ENCODE peak calls at places on chromosomes 4 and X, in five cellular contexts. N is H9, R is neuronal stem cell, V is H1, L is mesenchymal stem cell. G is an unnamed sample.

GRCh38 chr4:73434311-73434710 is 1.7 kb upstream of the AFP start:
- DNase-seq in R (no peak), V (no peak), N (no peak), L (peak; percentile 12), G (peak; percentile 56)

GRCh38 chr4:80155286-80155982 is 41.9 kb upstream of the PRDM8 start:
- DNase-seq in L (no peak), R (no peak), N (no peak), V (no peak), G (peak; percentile 55)

GRCh38 chrX:49059209-49060191 is 701 bp downstream of the CCDC120 start:
- DNase-seq in N (no peak), R (no peak), V (no peak), L (no peak), G (peak; percentile 35)

GRCh38 chr4:30996841-30997240 is 276.7 kb downstream of the PCDH7 start:
- DNase-seq in R (no peak), N (no peak), V (no peak), L (no peak), G (no peak)

GRCh38 chr4:182649698-182650477 is 267.3 kb downstream of the DCTD start:
- DNase-seq in R (no peak), V (no peak), L (no peak), N (peak; percentile 34), G (no peak)

GRCh38 chr4:81970454-81970853 is 403.3 kb downstream of the HNRNPD start:
- DNase-seq in L (no peak), N (no peak), R (no peak), V (no peak), G (no peak)

GRCh38 chrX:23803931-23804381 is 21.0 kb downstream of the SAT1 start:
- DNase-seq in R (no peak), L (peak; percentile 75), N (no peak), V (no peak), G (no peak)

GRCh38 chr4:5945936-5946335 is 53.0 kb upstream of the CRMP1 start:
- DNase-seq in V (no peak), N (no peak), R (no peak), L (no peak), G (no peak)

GRCh38 chr4:38670061-38670894 is 6.3 kb downstream of the KLF3 start:
- DNase-seq in V (no peak), L (no peak), R (no peak), N (peak; percentile 42), G (no peak)

GRCh38 chr4:38667005-38667771 is 3.2 kb downstream of the KLF3 start:
- DNase-seq in N (peak; percentile 93), L (peak; percentile 99), V (peak; percentile 59), R (peak; percentile 85), G (peak; percentile 88)

GRCh38 chr4:38669233-38669632 is 5.2 kb downstream of the KLF3 start:
- DNase-seq in L (peak; percentile 46), V (no peak), R (no peak), N (no peak), G (no peak)

GRCh38 chr4:38665846-38666490 is 2.0 kb downstream of the KLF3 start:
- DNase-seq in N (no peak), R (no peak), V (no peak), L (peak; percentile 21), G (peak; percentile 18)

GRCh38 chr4:38668203-38668602 is 4.2 kb downstream of the KLF3 start:
- DNase-seq in L (no peak), V (no peak), N (no peak), R (no peak), G (no peak)
- H3K9ac ChIP-seq in L (peak overlapping the region; percentile 93), V (no peak overlapping the region), N (no peak overlapping the region), R (no peak overlapping the region), G (no peak overlapping the region)

DNA sequence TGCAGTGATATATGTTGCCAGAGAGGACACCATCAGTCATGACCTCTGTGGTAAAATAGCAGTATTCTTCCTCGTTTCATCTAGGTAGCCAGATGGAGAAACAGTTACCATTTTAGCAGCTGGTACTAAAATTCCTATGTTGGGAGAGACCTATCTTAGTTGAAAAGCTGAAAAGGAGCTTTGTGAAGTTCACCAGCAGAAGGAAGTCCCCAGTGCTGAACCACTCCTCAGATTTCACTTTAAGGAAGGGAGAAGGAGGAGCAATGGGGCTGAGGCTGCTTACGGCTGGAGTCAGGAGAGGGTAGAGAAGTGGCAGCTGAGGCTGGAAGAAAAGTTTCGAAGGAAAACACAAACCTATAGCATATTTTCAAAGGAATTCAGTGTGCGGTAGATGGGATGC is 103.7 kb downstream of the ATXN3L start:
- DNase-seq in L (peak; percentile 5), R (no peak), V (no peak), N (no peak), G (no peak)
- H2BK12ac ChIP-seq in L (no peak overlapping the region), R (no peak overlapping the region), V (no peak overlapping the region), N (no peak overlapping the region), G (no peak overlapping the region)

GRCh38 chrX:40007136-40007535 is 90.6 kb downstream of the BCOR start:
- DNase-seq in R (no peak), N (peak; percentile 91), V (peak; percentile 51), L (no peak), G (peak; percentile 83)
- H3K9ac ChIP-seq in R (no peak overlapping the region), N (no peak overlapping the region), V (no peak overlapping the region), L (no peak overlapping the region), G (no peak overlapping the region)

GRCh38 chrX:118480172-118480571 is 15.4 kb upstream of the DOCK11 start:
- DNase-seq in L (no peak), N (no peak), V (no peak), R (no peak), G (no peak)

DNA sequence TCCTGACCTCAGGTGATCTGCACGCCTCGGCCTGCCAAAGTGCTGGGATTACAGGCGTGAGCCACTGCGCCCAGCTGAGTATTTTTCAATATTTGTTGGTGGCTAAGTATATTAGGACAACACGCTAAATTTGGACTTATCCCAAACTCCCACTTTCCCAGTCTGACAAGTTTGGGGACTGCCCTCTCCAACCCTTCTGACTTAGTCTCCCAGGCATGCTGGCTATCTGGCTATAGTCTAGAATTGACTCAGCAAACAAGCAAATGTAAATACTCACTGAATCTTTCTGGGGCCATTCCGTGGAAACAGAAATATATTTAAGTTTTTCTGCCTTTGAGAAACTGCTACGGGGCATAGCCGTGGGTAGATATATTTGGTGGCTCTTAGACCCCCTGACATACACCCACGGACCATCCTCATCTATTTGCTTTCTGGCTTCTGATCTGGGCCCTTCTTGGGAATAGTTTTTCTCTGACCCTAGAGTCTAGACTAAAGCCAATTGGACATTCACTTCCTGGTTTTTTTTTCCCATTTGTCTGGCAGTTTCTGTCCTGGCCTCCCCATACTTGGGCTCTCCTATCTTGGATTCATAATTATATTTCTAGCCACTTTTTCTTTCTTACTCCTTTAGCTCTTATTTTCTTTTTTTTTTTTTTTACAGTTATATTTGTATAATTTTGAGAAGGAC is 11.3 kb upstream of the DOCK11 start:
- DNase-seq in N (no peak), R (no peak), L (no peak), V (no peak), G (peak; percentile 17)
- H2BK12ac ChIP-seq in N (no peak overlapping the region), R (no peak overlapping the region), L (no peak overlapping the region), V (no peak overlapping the region), G (no peak overlapping the region)

DNA sequence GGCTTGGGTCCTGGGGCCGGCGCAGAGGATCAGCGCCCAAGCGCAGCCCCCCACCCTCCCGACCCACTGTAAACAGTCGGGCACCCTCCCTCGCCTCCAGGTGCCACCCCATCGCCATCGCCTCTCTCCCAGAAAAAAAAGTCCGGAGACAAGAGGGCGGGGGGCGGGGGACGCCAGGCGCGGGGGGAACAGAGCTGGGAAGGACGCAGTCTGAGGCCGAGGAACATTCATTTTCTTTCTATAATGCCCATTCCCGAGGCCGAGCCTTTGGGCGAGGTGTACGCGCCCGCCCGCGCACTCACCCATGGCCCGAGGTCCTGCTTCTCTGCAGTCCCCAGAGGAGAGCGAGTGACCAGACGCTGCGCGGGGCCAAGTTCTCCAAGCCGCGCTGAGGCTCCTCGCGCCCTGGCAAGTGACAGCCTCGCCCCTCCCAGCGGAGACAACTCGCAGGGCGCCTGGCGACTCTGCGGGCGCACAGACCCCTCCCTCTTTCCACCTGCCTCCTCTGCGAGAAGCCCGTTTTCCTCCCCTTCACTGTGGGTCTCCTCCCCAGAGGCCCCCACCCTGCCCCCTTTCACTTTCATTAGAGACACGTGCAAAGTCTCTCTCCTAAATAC is 63.5 kb upstream of the WDR17 start:
- DNase-seq in N (peak; percentile 78), L (peak; percentile 37), R (peak; percentile 43), V (peak; percentile 78), G (peak; percentile 14)
- H3K9ac ChIP-seq in N (peak overlapping the region; percentile 48), L (no peak overlapping the region), R (peak overlapping the region; percentile 60), V (no peak overlapping the region), G (no peak overlapping the region)

GRCh38 chr4:2651546-2651945 is 104.6 kb downstream of the TNIP2 start:
- DNase-seq in L (no peak), N (no peak), R (no peak), V (no peak), G (no peak)

GRCh38 chr4:2647403-2648158 is 108.6 kb downstream of the TNIP2 start:
- DNase-seq in L (no peak), R (no peak), N (no peak), V (no peak), G (no peak)

GRCh38 chr4:2650276-2650675 is 105.9 kb downstream of the TNIP2 start:
- DNase-seq in N (no peak), L (no peak), V (no peak), R (no peak), G (no peak)

GRCh38 chr4:2648159-2648814 is 107.8 kb downstream of the TNIP2 start:
- DNase-seq in N (no peak), L (no peak), V (no peak), R (no peak), G (no peak)

GRCh38 chr4:2649604-2650114 is 106.5 kb downstream of the TNIP2 start:
- DNase-seq in R (no peak), N (no peak), V (no peak), L (no peak), G (no peak)
- H2BK12ac ChIP-seq in R (no peak overlapping the region), N (no peak overlapping the region), V (no peak overlapping the region), L (no peak overlapping the region), G (no peak overlapping the region)